ENCODE peak calls at places on chromosomes 1 and 21, in six cellular contexts. S is kidney epithelial cell, A is stomach, H is activated B cell treated with CpG ODN at 0.5 μM for 24 hours, X is hepatocyte, V is keratinocyte. P is an unnamed sample.

GRCh38 chr1:110672753-110673108 is 2.0 kb downstream of the KCNA3 start:
- DNase-seq in S (no peak), H (no peak), V (no peak), X (no peak), A (no peak), P (no peak)

GRCh38 chr21:45079351-45079750 is 5.0 kb downstream of the ADARB1 start:
- DNase-seq in V (no peak), S (no peak), H (no peak), A (no peak), X (no peak), P (no peak)

GRCh38 chr1:160429702-160430535 is 29.6 kb downstream of the VANGL2 start:
- DNase-seq in S (no peak), H (no peak), V (no peak), A (no peak), X (no peak), P (no peak)

GRCh38 chr1:15717418-15718131 is 18.5 kb upstream of the SLC25A34 start:
- DNase-seq in A (peak), S (no peak), X (no peak), V (no peak), H (no peak), P (no peak)

GRCh38 chr1:117166076-117166475 is 44.5 kb upstream of the TRIM45 start:
- DNase-seq in H (no peak), X (peak), A (no peak), V (no peak), S (no peak), P (no peak)

GRCh38 chr1:113390871-113391642 is 742 bp downstream of the MAGI3 start:
- DNase-seq in A (peak), S (no peak), V (no peak), H (peak), X (peak), P (peak)

GRCh38 chr1:216459651-216460200 is 36.5 kb upstream of the USH2A start:
- DNase-seq in A (no peak), V (no peak), X (no peak), S (no peak), H (no peak), P (no peak)

GRCh38 chr1:246566808-246567154 is 525 bp downstream of the CNST start:
- DNase-seq in X (no peak), S (no peak), H (no peak), A (no peak), V (no peak), P (no peak)

GRCh38 chr1:156844638-156845037 is 14.3 kb downstream of the INSRR start:
- DNase-seq in X (no peak), A (no peak), S (no peak), V (no peak), H (no peak), P (no peak)

GRCh38 chr1:226309398-226310122 is 596 bp upstream of the LIN9 start:
- DNase-seq in S (no peak), X (no peak), A (no peak), V (no peak), H (no peak), P (no peak)

GRCh38 chr1:176142973-176143372 is 64.1 kb downstream of the COP1 start:
- DNase-seq in S (no peak), V (no peak), A (no peak), X (no peak), H (no peak), P (no peak)

GRCh38 chr1:24793762-24794161 is 48.5 kb downstream of the CLIC4 start:
- DNase-seq in H (no peak), X (peak), V (no peak), A (no peak), S (no peak), P (no peak)

GRCh38 chr1:215631489-215631888 is 64.4 kb downstream of the KCTD3 start:
- DNase-seq in V (peak), X (peak), H (no peak), S (no peak), A (no peak), P (no peak)

GRCh38 chr1:109199710-109200109 is 14.0 kb upstream of the SARS1 start:
- DNase-seq in S (no peak), H (no peak), V (no peak), X (no peak), A (peak), P (no peak)

GRCh38 chr1:222976453-222976852 is 161.6 kb downstream of the DISP1 start:
- DNase-seq in A (no peak), X (no peak), H (no peak), V (no peak), S (no peak), P (no peak)

GRCh38 chr1:160855181-160855981 is 7.3 kb downstream of the CD244 start:
- DNase-seq in V (no peak), A (no peak), H (no peak), S (no peak), X (no peak), P (no peak)

GRCh38 chr1:10637400-10637799 is 159.0 kb downstream of the CASZ1 start:
- DNase-seq in H (no peak), S (no peak), V (no peak), A (no peak), X (no peak), P (no peak)

GRCh38 chr1:226063362-226064167 is 1.0 kb downstream of the H3-3A start:
- DNase-seq in A (peak), V (no peak), X (peak), H (peak), S (no peak), P (peak)

GRCh38 chr1:37389327-37389726 is 85.1 kb upstream of the ZC3H12A start:
- DNase-seq in S (no peak), V (no peak), A (no peak), X (no peak), H (no peak), P (no peak)

GRCh38 chr1:215824245-215824644 is 257.1 kb downstream of the KCTD3 start:
- DNase-seq in S (no peak), V (no peak), H (no peak), A (no peak), X (peak), P (no peak)

GRCh38 chr1:247113094-247113497 is 8.9 kb upstream of the ZNF669 start:
- DNase-seq in H (no peak), V (no peak), S (no peak), X (no peak), A (peak), P (no peak)

GRCh38 chr1:65471901-65472332 is 51.4 kb downstream of the LEPR start:
- DNase-seq in S (no peak), A (no peak), X (no peak), H (no peak), V (no peak), P (no peak)

GRCh38 chr1:100107696-100108095 is 25.0 kb downstream of the SASS6 start:
- DNase-seq in S (no peak), A (no peak), H (no peak), X (no peak), V (no peak), P (no peak)

GRCh38 chr1:39001516-39002389 is 10.7 kb downstream of the AKIRIN1 start:
- DNase-seq in A (no peak), S (no peak), X (no peak), V (no peak), H (no peak), P (no peak)

GRCh38 chr1:64505232-64505943 is 35.5 kb downstream of the CACHD1 start:
- DNase-seq in X (peak), A (peak), S (no peak), V (no peak), H (peak), P (peak)

GRCh38 chr21:44413566-44414290 is 41.6 kb upstream of the LRRC3 start:
- DNase-seq in S (no peak), V (no peak), A (peak), X (no peak), H (no peak), P (no peak)

GRCh38 chr21:42437786-42438185 is 34.1 kb downstream of the UBASH3A start:
- DNase-seq in A (no peak), X (peak), H (no peak), V (no peak), S (no peak), P (no peak)

GRCh38 chr1:109806733-109807397 is 43.1 kb upstream of the EPS8L3 start:
- DNase-seq in A (peak), S (no peak), H (no peak), X (no peak), V (no peak), P (no peak)

GRCh38 chr1:167629681-167630567 is at the start of gene RCSD1:
- DNase-seq in X (no peak), A (peak), S (no peak), H (peak), V (no peak), P (peak)

GRCh38 chr1:24191860-24192259 is 4.8 kb upstream of the IFNLR1 start:
- DNase-seq in A (no peak), X (peak), V (no peak), S (no peak), H (no peak), P (no peak)

GRCh38 chr1:231844986-231845502 is 218.5 kb downstream of the DISC1 start:
- DNase-seq in S (peak), A (no peak), X (no peak), V (no peak), H (no peak), P (no peak)
- TF ChIP-seq CTCF in S (peak), A (no peak), X (peak), V (no peak), H (no peak), P (no peak)

GRCh38 chr1:44213222-44214112 is at the start of gene DMAP1:
- DNase-seq in S (no peak), X (peak), H (peak), A (peak), V (no peak), P (peak)
- TF ChIP-seq CTCF in S (no peak), X (no peak), H (no peak), A (no peak), V (no peak), P (no peak)

DNA sequence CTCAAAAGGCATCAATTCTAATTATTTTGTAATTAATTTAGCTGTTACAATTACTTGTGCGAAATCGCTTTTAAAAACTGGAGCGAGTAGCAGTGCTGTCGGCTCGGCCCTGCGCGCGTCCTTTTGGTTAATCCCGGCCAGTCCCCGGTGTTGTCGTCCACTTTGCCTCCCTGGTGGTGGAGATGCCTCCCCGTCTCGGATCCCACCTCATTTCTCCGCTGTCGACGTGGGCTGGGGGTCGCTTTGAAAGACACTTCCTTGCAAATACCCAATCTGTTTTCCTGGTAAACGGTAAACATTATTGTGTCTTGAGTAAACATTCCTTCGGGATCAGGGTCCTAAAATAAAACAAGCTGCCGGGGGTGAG is 3.7 kb downstream of the FOXD3 start:
- DNase-seq in H (no peak), V (no peak), A (no peak), S (no peak), X (no peak), P (no peak)
- TF ChIP-seq CTCF in H (no peak), V (no peak), A (no peak), S (no peak), X (no peak), P (no peak)

GRCh38 chr1:172108494-172108893 is 267.2 kb downstream of the DNM3 start:
- DNase-seq in H (no peak), S (no peak), V (no peak), X (no peak), A (no peak), P (no peak)
- TF ChIP-seq CTCF in H (no peak), S (no peak), V (no peak), X (no peak), A (no peak), P (no peak)